ENCODE peak calls at places on chromosomes 12 and 14, in five cellular contexts. One of them, this sample, is unnamed.

GRCh38 chr12:46661161-46661845 is 164.5 kb downstream of the SLC38A4 start:
- DNase-seq in neural crest cell: no peak
- DNase-seq in anterior cingulate cortex: no peak
- DNase-seq in HuH-7: peak
- DNase-seq in 8988T: peak
- DNase-seq in this sample: peak

GRCh38 chr12:57214398-57214781 is 2.2 kb upstream of the NXPH4 start:
- DNase-seq in anterior cingulate cortex: peak
- DNase-seq in 8988T: peak
- DNase-seq in neural crest cell: peak
- DNase-seq in HuH-7: peak
- DNase-seq in this sample: peak

GRCh38 chr12:130992979-130993538 is 39.4 kb downstream of the ADGRD1 start:
- DNase-seq in anterior cingulate cortex: no peak
- DNase-seq in HuH-7: no peak
- DNase-seq in 8988T: no peak
- DNase-seq in neural crest cell: no peak
- DNase-seq in this sample: no peak

GRCh38 chr12:46667547-46667946 is 158.2 kb downstream of the SLC38A4 start:
- DNase-seq in neural crest cell: no peak
- DNase-seq in anterior cingulate cortex: no peak
- DNase-seq in 8988T: no peak
- DNase-seq in HuH-7: no peak
- DNase-seq in this sample: no peak

GRCh38 chr12:6792522-6793201 is 3.3 kb downstream of the CD4 start:
- DNase-seq in neural crest cell: peak
- DNase-seq in HuH-7: no peak
- DNase-seq in 8988T: no peak
- DNase-seq in anterior cingulate cortex: peak
- DNase-seq in this sample: peak

GRCh38 chr12:95244350-95244749 is 26.7 kb downstream of the VEZT start:
- DNase-seq in 8988T: no peak
- DNase-seq in neural crest cell: no peak
- DNase-seq in anterior cingulate cortex: no peak
- DNase-seq in HuH-7: no peak
- DNase-seq in this sample: no peak

GRCh38 chr12:51388066-51388799 is 3.0 kb downstream of the GALNT6 start:
- DNase-seq in 8988T: no peak
- DNase-seq in HuH-7: no peak
- DNase-seq in neural crest cell: no peak
- DNase-seq in anterior cingulate cortex: no peak
- DNase-seq in this sample: no peak

GRCh38 chr12:124392271-124392990 is 97.5 kb downstream of the RFLNA start:
- DNase-seq in anterior cingulate cortex: peak
- DNase-seq in neural crest cell: no peak
- DNase-seq in 8988T: peak
- DNase-seq in HuH-7: peak
- DNase-seq in this sample: peak

GRCh38 chr12:62435337-62436163 is 31.1 kb upstream of the MON2 start:
- DNase-seq in anterior cingulate cortex: peak
- DNase-seq in 8988T: peak
- DNase-seq in neural crest cell: peak
- DNase-seq in HuH-7: peak
- DNase-seq in this sample: peak

GRCh38 chr14:92551066-92551841 is 37.7 kb downstream of the RIN3 start:
- DNase-seq in anterior cingulate cortex: no peak
- DNase-seq in HuH-7: no peak
- DNase-seq in 8988T: no peak
- DNase-seq in neural crest cell: no peak
- DNase-seq in this sample: no peak

GRCh38 chr12:12156116-12156515 is 85.4 kb downstream of the BCL2L14 start:
- DNase-seq in neural crest cell: no peak
- DNase-seq in anterior cingulate cortex: no peak
- DNase-seq in HuH-7: no peak
- DNase-seq in 8988T: no peak
- DNase-seq in this sample: no peak

GRCh38 chr12:19761465-19761864 is 322.2 kb downstream of the AEBP2 start:
- DNase-seq in neural crest cell: no peak
- DNase-seq in 8988T: no peak
- DNase-seq in anterior cingulate cortex: no peak
- DNase-seq in HuH-7: no peak
- DNase-seq in this sample: no peak

GRCh38 chr14:105562713-105563346 is 36.4 kb downstream of the TMEM121 start:
- DNase-seq in HuH-7: no peak
- DNase-seq in neural crest cell: no peak
- DNase-seq in anterior cingulate cortex: no peak
- DNase-seq in 8988T: no peak
- DNase-seq in this sample: no peak

GRCh38 chr14:89265229-89265628 is 151.8 kb downstream of the FOXN3 start:
- DNase-seq in HuH-7: no peak
- DNase-seq in neural crest cell: no peak
- DNase-seq in 8988T: no peak
- DNase-seq in anterior cingulate cortex: no peak
- DNase-seq in this sample: no peak

GRCh38 chr12:129997239-129997638 is 93.4 kb upstream of the TMEM132D start:
- DNase-seq in neural crest cell: no peak
- DNase-seq in anterior cingulate cortex: no peak
- DNase-seq in HuH-7: no peak
- DNase-seq in 8988T: no peak
- DNase-seq in this sample: no peak

GRCh38 chr14:36507847-36508417 is 12.1 kb downstream of the NKX2-1 start:
- DNase-seq in 8988T: no peak
- DNase-seq in anterior cingulate cortex: no peak
- DNase-seq in HuH-7: no peak
- DNase-seq in neural crest cell: no peak
- DNase-seq in this sample: no peak

GRCh38 chr12:25979563-25979962 is 21.1 kb downstream of the RASSF8 start:
- DNase-seq in HuH-7: no peak
- DNase-seq in 8988T: no peak
- DNase-seq in neural crest cell: no peak
- DNase-seq in anterior cingulate cortex: no peak
- DNase-seq in this sample: no peak

GRCh38 chr14:91368681-91369416 is 48.8 kb downstream of the CCDC88C start:
- DNase-seq in HuH-7: no peak
- DNase-seq in 8988T: no peak
- DNase-seq in anterior cingulate cortex: no peak
- DNase-seq in neural crest cell: no peak
- DNase-seq in this sample: no peak

GRCh38 chr12:1022032-1022970 is 31.3 kb downstream of the ERC1 start:
- DNase-seq in neural crest cell: no peak
- DNase-seq in 8988T: no peak
- DNase-seq in anterior cingulate cortex: no peak
- DNase-seq in HuH-7: no peak
- DNase-seq in this sample: no peak

GRCh38 chr12:130700492-130701401 is 15.4 kb downstream of the RIMBP2 start:
- DNase-seq in neural crest cell: no peak
- DNase-seq in anterior cingulate cortex: no peak
- DNase-seq in HuH-7: no peak
- DNase-seq in 8988T: no peak
- DNase-seq in this sample: no peak

GRCh38 chr12:6927379-6927991 is at the start of gene ATN1:
- DNase-seq in HuH-7: peak
- DNase-seq in neural crest cell: peak
- DNase-seq in anterior cingulate cortex: peak
- DNase-seq in 8988T: no peak
- DNase-seq in this sample: peak

GRCh38 chr14:37974421-37974820 is 233.3 kb upstream of the SSTR1 start:
- DNase-seq in HuH-7: no peak
- DNase-seq in anterior cingulate cortex: no peak
- DNase-seq in neural crest cell: no peak
- DNase-seq in 8988T: no peak
- DNase-seq in this sample: no peak

GRCh38 chr14:76958020-76958965 is 70.2 kb downstream of the IRF2BPL start:
- DNase-seq in anterior cingulate cortex: no peak
- DNase-seq in neural crest cell: no peak
- DNase-seq in HuH-7: no peak
- DNase-seq in 8988T: no peak
- DNase-seq in this sample: no peak

GRCh38 chr12:20917269-20917668 is 106.8 kb downstream of the SLCO1B3 start:
- DNase-seq in anterior cingulate cortex: no peak
- DNase-seq in neural crest cell: no peak
- DNase-seq in 8988T: no peak
- DNase-seq in HuH-7: no peak
- DNase-seq in this sample: no peak

GRCh38 chr12:68899251-68899771 is 33.7 kb downstream of the CPM start:
- DNase-seq in neural crest cell: no peak
- DNase-seq in 8988T: no peak
- DNase-seq in HuH-7: peak
- DNase-seq in anterior cingulate cortex: no peak
- DNase-seq in this sample: no peak

GRCh38 chr12:99154264-99154982 is 493.1 kb upstream of the GARIN6 start:
- DNase-seq in anterior cingulate cortex: peak
- DNase-seq in 8988T: no peak
- DNase-seq in neural crest cell: peak
- DNase-seq in HuH-7: no peak
- DNase-seq in this sample: no peak

GRCh38 chr14:96267916-96268315 is 11.9 kb downstream of the BDKRB1 start:
- DNase-seq in HuH-7: no peak
- DNase-seq in 8988T: no peak
- DNase-seq in anterior cingulate cortex: no peak
- DNase-seq in neural crest cell: no peak
- DNase-seq in this sample: no peak

GRCh38 chr12:5650804-5651461 is 219.0 kb downstream of the NTF3 start:
- DNase-seq in anterior cingulate cortex: no peak
- DNase-seq in HuH-7: no peak
- DNase-seq in 8988T: no peak
- DNase-seq in neural crest cell: no peak
- DNase-seq in this sample: no peak

GRCh38 chr12:68086019-68086603 is 73.4 kb downstream of the IFNG start:
- DNase-seq in 8988T: no peak
- DNase-seq in anterior cingulate cortex: no peak
- DNase-seq in HuH-7: no peak
- DNase-seq in neural crest cell: no peak
- DNase-seq in this sample: no peak